ENCODE peak calls at places on chromosomes 1 and 21, in five cellular contexts. Q is CD8-positive, alpha-beta memory T cell; P is NT2/D1; U is CD4-positive, alpha-beta memory T cell; K is psoas muscle. A is an unnamed sample.

GRCh38 chr1:218507355-218508002 is 162.3 kb downstream of the TGFB2 start:
- DNase-seq in P (no peak), K (no peak), U (no peak), Q (no peak), A (no peak)

GRCh38 chr1:88801575-88802208 is 89.7 kb downstream of the GTF2B start:
- DNase-seq in P (no peak), Q (no peak), U (no peak), K (no peak), A (no peak)

GRCh38 chr21:21137986-21138385 is 139.8 kb downstream of the NCAM2 start:
- DNase-seq in K (no peak), Q (no peak), P (no peak), U (no peak), A (no peak)

GRCh38 chr1:14390816-14391215 is 207.7 kb upstream of the KAZN start:
- DNase-seq in K (no peak), U (no peak), P (no peak), Q (no peak), A (peak)

GRCh38 chr1:195663549-195664280 is 944.5 kb downstream of the KCNT2 start:
- DNase-seq in K (no peak), P (no peak), Q (no peak), U (no peak), A (no peak)

GRCh38 chr1:90488451-90488850 is 228.7 kb downstream of the BARHL2 start:
- DNase-seq in Q (no peak), P (no peak), K (no peak), U (no peak), A (no peak)

GRCh38 chr21:41717573-41718330 is 49.1 kb downstream of the RIPK4 start:
- DNase-seq in P (no peak), U (no peak), Q (no peak), K (no peak), A (no peak)

GRCh38 chr1:80245813-80246212 is 1239.3 kb upstream of the ADGRL4 start:
- DNase-seq in Q (no peak), U (no peak), K (no peak), P (no peak), A (no peak)

DNA sequence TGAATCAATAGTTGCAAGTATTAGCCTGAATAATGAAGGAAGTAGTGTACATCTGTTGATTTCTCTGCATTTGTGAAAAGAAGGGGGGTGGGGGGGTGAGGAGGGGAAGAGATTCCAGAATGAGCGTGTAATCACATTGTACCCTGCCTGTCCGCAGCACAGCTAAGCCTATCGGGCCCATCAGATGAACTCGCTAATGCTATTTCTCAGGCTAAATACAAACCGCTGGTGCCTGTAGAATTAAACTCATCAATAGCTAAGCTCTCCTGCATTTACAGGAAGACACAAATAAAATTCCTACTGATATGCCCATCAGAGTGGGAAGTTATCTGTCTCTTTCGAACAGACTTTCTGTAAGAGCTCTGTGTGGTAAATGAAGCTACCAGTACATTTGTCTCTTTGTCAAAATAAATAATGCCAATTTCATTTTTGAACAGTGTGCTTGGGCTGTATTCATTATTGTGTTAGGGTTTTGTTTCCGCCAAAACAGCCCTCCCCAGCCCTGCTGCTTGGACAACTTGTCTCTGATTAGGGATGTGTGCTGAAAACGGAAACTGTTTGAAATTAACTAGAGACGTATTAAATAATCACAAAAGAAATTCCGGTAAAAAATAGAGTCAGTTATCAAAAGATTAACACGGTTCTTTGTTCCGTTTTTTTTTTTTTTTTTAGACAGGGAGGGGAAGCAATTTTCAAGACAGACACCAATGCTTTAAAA is 305.4 kb downstream of the TTLL7 start:
- DNase-seq in K (no peak), P (peak), Q (no peak), U (no peak), A (no peak)
- H3K4me3 ChIP-seq in K (peak), P (no peak), Q (no peak), U (no peak), A (no peak)

GRCh38 chr1:170698301-170698700 is 34.4 kb downstream of the PRRX1 start:
- DNase-seq in P (no peak), Q (no peak), K (no peak), U (no peak), A (no peak)
- H3K4me3 ChIP-seq in P (no peak), Q (no peak), K (peak), U (no peak), A (no peak)

DNA sequence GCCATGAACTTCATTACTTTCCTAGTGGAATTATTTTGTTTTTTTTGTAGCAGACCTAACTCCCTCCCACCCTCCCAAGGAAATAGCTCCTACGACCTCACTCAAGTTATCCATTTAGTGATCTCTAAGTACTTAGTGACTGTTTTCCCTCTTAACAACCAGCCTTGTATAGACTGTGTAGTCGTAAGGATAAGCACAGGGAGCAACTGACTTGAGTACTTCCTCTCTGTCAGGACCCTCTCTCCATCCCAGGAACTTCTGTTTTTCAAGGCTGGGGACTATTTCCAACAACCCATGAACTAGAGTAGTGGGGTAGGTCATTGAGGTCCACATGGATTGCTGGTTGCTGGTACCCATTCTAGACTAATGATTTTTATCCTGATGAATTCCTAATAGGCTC is 1.9 kb downstream of the AGO1 start:
- DNase-seq in K (no peak), U (no peak), P (no peak), Q (no peak), A (no peak)
- H3K4me3 ChIP-seq in K (no peak), U (no peak), P (no peak), Q (no peak), A (no peak)

DNA sequence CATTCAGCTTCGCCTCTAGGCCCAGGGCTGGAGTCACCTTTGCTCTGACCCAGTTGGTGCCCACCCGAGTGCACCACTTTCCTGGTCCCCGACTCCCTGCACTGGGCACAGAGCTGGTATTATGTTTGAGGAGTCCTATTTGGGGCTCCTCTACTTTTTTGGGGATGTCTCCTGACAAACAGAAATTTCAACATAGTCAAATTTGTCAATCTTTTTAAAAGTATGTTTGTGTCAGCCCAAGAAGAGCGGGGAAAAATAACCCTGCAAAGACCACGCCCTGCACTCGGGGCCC is 11.6 kb downstream of the FAM229A start:
- DNase-seq in U (no peak), P (no peak), K (no peak), Q (no peak), A (no peak)
- H3K4me3 ChIP-seq in U (no peak), P (no peak), K (peak), Q (no peak), A (peak)

DNA sequence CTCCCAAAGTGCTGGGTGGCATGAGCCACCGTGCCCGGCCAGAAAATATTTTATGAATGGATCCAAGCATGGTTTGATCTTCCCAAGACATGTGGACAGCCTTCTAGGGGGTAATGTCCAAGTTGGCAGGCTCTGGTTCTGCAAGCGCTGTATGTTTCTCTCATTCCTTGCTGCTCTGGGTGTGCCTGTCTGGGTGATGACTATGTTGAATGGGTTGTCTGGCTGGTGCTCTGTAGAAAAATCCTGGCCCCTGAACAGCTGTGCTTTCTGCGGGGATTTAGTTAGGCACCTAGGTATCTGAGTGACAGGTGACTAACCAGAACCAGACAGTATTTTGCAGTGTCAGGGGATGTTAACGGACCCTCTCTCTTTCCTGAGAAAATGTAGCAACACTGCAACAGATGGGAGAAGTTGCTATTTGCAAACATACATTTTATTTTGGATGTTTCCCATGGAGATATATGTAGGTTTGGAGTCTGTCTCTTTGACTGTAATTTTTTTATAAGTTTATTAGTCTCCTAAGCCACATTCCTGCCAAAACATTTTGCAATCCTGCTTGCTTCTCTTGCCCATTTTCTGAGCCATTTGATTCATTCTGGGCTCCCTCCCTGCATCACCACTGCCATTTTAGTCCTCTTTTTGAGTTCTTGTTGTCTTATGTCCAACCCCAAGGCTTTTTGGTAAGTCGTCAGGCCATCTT is 14.2 kb downstream of the HUNK start:
- DNase-seq in P (no peak), Q (no peak), K (no peak), U (no peak), A (no peak)
- H3K4me3 ChIP-seq in P (no peak), Q (no peak), K (no peak), U (no peak), A (no peak)

DNA sequence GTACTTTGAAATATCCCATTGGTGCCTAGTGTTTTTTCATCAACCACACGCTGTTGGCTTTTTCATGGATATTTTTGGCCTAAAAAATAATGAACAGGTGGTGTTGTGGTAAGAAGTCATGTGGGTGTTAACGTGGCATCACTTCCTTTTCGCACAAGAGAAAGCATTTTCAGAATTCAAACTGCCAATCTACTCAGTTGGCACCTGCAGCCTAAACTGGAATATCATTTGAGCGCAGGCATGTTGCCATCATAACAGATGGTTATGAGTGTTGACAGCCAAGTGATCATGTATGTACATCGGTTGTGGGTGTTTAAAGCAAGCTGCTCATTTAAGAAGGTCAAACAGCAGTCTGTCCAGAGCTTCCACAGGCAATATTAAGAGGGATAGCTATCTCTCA is 1963.0 kb downstream of the NCAM2 start:
- DNase-seq in K (no peak), Q (no peak), U (no peak), P (no peak), A (peak)
- H3K4me3 ChIP-seq in K (no peak), Q (no peak), U (no peak), P (no peak), A (no peak)

GRCh38 chr1:99264201-99265021 is at the start of gene PLPPR4:
- DNase-seq in U (no peak), K (peak), P (peak), Q (no peak), A (no peak)
- H3K4me3 ChIP-seq in U (no peak), K (peak), P (peak), Q (no peak), A (no peak)

GRCh38 chr1:15750924-15751323 is 7.7 kb upstream of the FBLIM1 start:
- DNase-seq in Q (no peak), K (no peak), U (no peak), P (no peak), A (no peak)
- H3K4me3 ChIP-seq in Q (no peak), K (no peak), U (no peak), P (no peak), A (no peak)

DNA sequence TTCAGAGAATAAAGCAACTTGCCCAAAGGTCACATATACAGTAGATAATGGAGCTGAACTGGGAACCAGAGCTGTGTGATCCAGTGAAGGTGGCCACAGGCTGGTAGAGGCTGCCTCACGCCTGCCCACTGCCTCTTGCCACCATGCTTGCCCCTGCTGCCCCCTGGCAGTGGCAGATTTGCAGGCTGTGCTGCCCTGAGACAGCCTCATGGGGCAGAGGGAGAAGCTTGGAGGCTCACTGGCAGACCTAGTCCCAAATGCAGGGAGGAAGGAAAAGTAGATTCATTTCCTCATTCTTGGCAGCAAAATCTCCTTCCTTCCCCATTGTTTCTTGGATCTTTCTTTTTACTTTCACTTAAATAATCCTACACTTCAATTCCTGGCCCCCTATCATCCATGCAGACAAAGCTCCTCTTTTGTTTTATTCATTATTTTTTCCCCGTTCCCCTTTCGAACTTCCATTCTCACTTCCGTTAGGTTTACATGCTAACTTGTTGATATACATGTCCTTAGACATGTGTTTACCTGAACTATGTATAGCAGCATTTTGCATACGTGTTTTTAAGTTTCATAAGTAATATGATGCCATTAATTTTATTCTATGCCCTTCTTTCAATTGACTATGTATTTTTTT is 66.9 kb upstream of the LYST start:
- DNase-seq in Q (no peak), K (no peak), U (no peak), P (no peak), A (no peak)
- H3K4me3 ChIP-seq in Q (no peak), K (no peak), U (no peak), P (no peak), A (no peak)

GRCh38 chr1:29180497-29181412 is 945 bp downstream of the SRSF4 start:
- DNase-seq in K (no peak), U (peak), P (no peak), Q (no peak), A (no peak)

GRCh38 chr1:29176567-29176966 is 5.1 kb downstream of the SRSF4 start:
- DNase-seq in P (no peak), U (no peak), K (no peak), Q (no peak), A (no peak)

GRCh38 chr1:29181413-29182225 is at the start of gene SRSF4:
- DNase-seq in K (peak), P (peak), U (peak), Q (peak), A (peak)

GRCh38 chr1:29177022-29177705 is 4.5 kb downstream of the SRSF4 start:
- DNase-seq in Q (no peak), U (no peak), K (no peak), P (no peak), A (no peak)

DNA sequence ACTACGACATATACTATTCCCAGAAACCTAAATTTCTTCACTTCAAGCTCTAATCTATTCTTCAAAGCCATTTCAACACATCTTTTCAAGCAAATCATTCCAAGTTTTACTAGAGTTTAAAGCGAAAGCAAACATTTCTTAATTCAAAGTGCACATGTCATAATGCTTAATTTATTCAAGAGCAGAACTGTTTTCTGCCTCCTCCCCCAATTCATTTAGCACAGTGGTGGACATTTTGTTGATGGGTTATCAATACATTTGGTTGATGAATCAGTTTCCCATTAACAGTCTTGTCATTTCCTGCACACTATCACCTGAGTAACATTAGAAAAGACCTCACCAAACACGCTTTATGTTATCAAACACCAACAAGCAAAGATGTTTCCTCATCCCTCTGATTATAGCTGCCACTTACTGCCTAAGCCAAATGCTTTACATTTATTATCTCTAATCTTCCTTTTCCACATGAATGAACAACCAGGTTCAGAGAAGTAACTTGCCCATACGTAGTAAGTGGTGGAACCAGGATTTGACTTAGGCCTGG is 2.0 kb downstream of the SRSF4 start:
- DNase-seq in P (no peak), K (no peak), Q (no peak), U (no peak), A (peak)
- H3K4me3 ChIP-seq in P (peak), K (peak), Q (peak), U (peak), A (peak)